ENCODE peak calls at places on chromosomes 7 and 10, in six cellular contexts. T, E, V, J, K and I are unnamed samples. For H3K4me1, the result is how much of the 10 kb centered on the place peaks cover.

GRCh38 chr7:131010714-131011436 is 276.9 kb upstream of the KLF14 start:
- ATAC-seq in T (no peak), E (peak), V (no peak), J (peak), K (no peak), I (peak)

GRCh38 chr7:2821161-2821841 is 22.8 kb downstream of the GNA12 start:
- ATAC-seq in T (peak), E (peak), V (peak), J (peak), K (peak), I (no peak)

GRCh38 chr10:89185658-89186057 is 21.5 kb downstream of the CH25H start:
- ATAC-seq in T (no peak), E (no peak), V (no peak), J (no peak), K (no peak), I (no peak)

GRCh38 chr7:92313055-92313454 is 67.3 kb downstream of the ANKIB1 start:
- ATAC-seq in T (no peak), E (no peak), V (no peak), J (no peak), K (no peak), I (no peak)

GRCh38 chr7:100949931-100950443 is 653 bp downstream of the MUC3A start:
- ATAC-seq in T (no peak), E (no peak), V (peak), J (no peak), K (peak), I (no peak)

GRCh38 chr10:5631936-5632335 is 34.5 kb downstream of the ASB13 start:
- ATAC-seq in T (peak), E (no peak), V (peak), J (peak), K (no peak), I (peak)

GRCh38 chr10:70323143-70323696 is 39.4 kb upstream of the NPFFR1 start:
- ATAC-seq in T (no peak), E (no peak), V (no peak), J (no peak), K (no peak), I (no peak)

GRCh38 chr10:48473704-48474103 is 131.2 kb downstream of the ARHGAP22 start:
- ATAC-seq in T (no peak), E (no peak), V (no peak), J (no peak), K (no peak), I (no peak)

GRCh38 chr10:113605207-113605606 is 52.4 kb downstream of the HABP2 start:
- ATAC-seq in T (no peak), E (no peak), V (no peak), J (no peak), K (no peak), I (no peak)

GRCh38 chr7:100019908-100020307 is 4.5 kb downstream of the ZKSCAN1 start:
- ATAC-seq in T (no peak), E (no peak), V (no peak), J (peak), K (no peak), I (no peak)

GRCh38 chr10:79007843-79008319 is 60.9 kb upstream of the ZMIZ1 start:
- ATAC-seq in T (no peak), E (no peak), V (no peak), J (no peak), K (no peak), I (peak)

GRCh38 chr10:44984671-44985101 is 6.1 kb upstream of the DEPP1 start:
- ATAC-seq in T (no peak), E (no peak), V (no peak), J (no peak), K (no peak), I (no peak)

GRCh38 chr7:47326808-47327207 is 255.1 kb downstream of the TNS3 start:
- ATAC-seq in T (no peak), E (no peak), V (no peak), J (no peak), K (no peak), I (peak)

GRCh38 chr10:113347508-113347907 is 205.3 kb upstream of the HABP2 start:
- ATAC-seq in T (no peak), E (no peak), V (no peak), J (peak), K (no peak), I (no peak)

GRCh38 chr10:14971867-14972448 is 12.8 kb downstream of the MEIG1 start:
- ATAC-seq in T (peak), E (peak), V (peak), J (no peak), K (peak), I (no peak)

GRCh38 chr10:22714524-22715289 is at the start of gene PIP4K2A:
- ATAC-seq in T (peak), E (peak), V (peak), J (peak), K (peak), I (peak)

GRCh38 chr10:97361050-97361901 is 26.7 kb upstream of the FRAT2 start:
- ATAC-seq in T (no peak), E (no peak), V (no peak), J (no peak), K (no peak), I (no peak)

GRCh38 chr10:124596116-124596785 is 134.6 kb downstream of the LHPP start:
- ATAC-seq in T (no peak), E (no peak), V (no peak), J (no peak), K (no peak), I (no peak)

GRCh38 chr7:154433632-154434598 is 381.7 kb downstream of the DPP6 start:
- ATAC-seq in T (no peak), E (no peak), V (no peak), J (no peak), K (no peak), I (no peak)

GRCh38 chr7:141792526-141792925 is 2.5 kb downstream of the TAS2R5 start:
- ATAC-seq in T (no peak), E (no peak), V (no peak), J (no peak), K (no peak), I (no peak)

GRCh38 chr10:99784731-99785441 is 2.4 kb downstream of the ABCC2 start:
- ATAC-seq in T (peak), E (no peak), V (peak), J (no peak), K (peak), I (no peak)

GRCh38 chr7:157318015-157318706 is 18.6 kb upstream of the DNAJB6 start:
- ATAC-seq in T (peak), E (peak), V (peak), J (peak), K (peak), I (peak)

GRCh38 chr7:188727-189500 is 3.5 kb upstream of the FAM20C start:
- ATAC-seq in T (no peak), E (no peak), V (no peak), J (no peak), K (no peak), I (no peak)

GRCh38 chr10:97715259-97715874 is 1.8 kb downstream of the MARVELD1 start:
- ATAC-seq in T (no peak), E (no peak), V (no peak), J (no peak), K (no peak), I (no peak)

GRCh38 chr10:53697038-53697437 is 924.5 kb upstream of the MBL2 start:
- ATAC-seq in T (no peak), E (no peak), V (no peak), J (no peak), K (no peak), I (no peak)

GRCh38 chr7:99822731-99823718 is 4.8 kb upstream of the CYP3A43 start:
- ATAC-seq in T (no peak), E (no peak), V (no peak), J (no peak), K (peak), I (no peak)

GRCh38 chr7:115546790-115547189 is 483.8 kb downstream of the TFEC start:
- ATAC-seq in T (no peak), E (no peak), V (no peak), J (no peak), K (no peak), I (no peak)

GRCh38 chr10:88848499-88848898 is 3.1 kb downstream of the ANKRD22 start:
- ATAC-seq in T (peak), E (peak), V (no peak), J (no peak), K (no peak), I (no peak)

GRCh38 chr7:121244120-121244865 is 84.5 kb upstream of the WNT16 start:
- ATAC-seq in T (no peak), E (no peak), V (no peak), J (no peak), K (no peak), I (no peak)

GRCh38 chr10:69979177-69979576 is 73.5 kb upstream of the MACROH2A2 start:
- ATAC-seq in T (no peak), E (no peak), V (no peak), J (no peak), K (no peak), I (no peak)

GRCh38 chr7:74284781-74285259 is 4.4 kb upstream of the CLIP2 start:
- ATAC-seq in T (peak), E (peak), V (no peak), J (no peak), K (no peak), I (no peak)

GRCh38 chr10:88095291-88095721 is 231.9 kb downstream of the PTEN start:
- ATAC-seq in T (no peak), E (no peak), V (no peak), J (no peak), K (no peak), I (no peak)

GRCh38 chr10:125411724-125412123 is 251.4 kb upstream of the CTBP2 start:
- ATAC-seq in T (no peak), E (no peak), V (no peak), J (no peak), K (no peak), I (no peak)

GRCh38 chr10:75531571-75532031 is 100.2 kb downstream of the LRMDA start:
- ATAC-seq in T (no peak), E (no peak), V (no peak), J (no peak), K (no peak), I (no peak)

GRCh38 chr10:75532253-75532924 is 101.0 kb downstream of the LRMDA start:
- ATAC-seq in T (peak), E (peak), V (no peak), J (no peak), K (no peak), I (no peak)

GRCh38 chr10:75527542-75527941 is 96.1 kb downstream of the LRMDA start:
- ATAC-seq in T (no peak), E (no peak), V (no peak), J (no peak), K (no peak), I (no peak)

GRCh38 chr10:75528392-75528791 is 97.0 kb downstream of the LRMDA start:
- ATAC-seq in T (no peak), E (peak), V (no peak), J (no peak), K (no peak), I (no peak)

DNA sequence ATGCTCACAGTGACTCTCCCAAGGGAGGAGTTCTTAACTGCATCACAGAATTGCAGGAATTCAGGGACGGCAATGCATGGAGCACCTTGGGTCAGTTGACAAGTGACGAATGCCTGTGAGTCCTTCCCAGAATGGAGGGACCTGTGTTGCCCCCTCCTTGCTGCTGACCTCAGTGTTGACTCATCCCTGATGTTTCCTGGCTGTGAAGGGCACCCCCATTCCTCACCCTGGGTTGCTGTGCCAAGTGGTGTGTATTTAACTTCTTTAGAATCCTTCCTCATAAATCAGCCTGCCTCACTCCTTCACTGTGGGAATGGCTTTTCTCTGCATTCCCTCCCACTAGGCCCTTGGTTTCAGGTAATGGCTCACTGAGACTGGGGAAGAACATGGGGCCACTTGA is 98.9 kb downstream of the LRMDA start:
- ATAC-seq in T (peak), E (no peak), V (no peak), J (no peak), K (no peak), I (peak)
- TF ChIP-seq EP300 in T (peak), E (no peak), V (no peak), J (no peak), K (no peak), I (no peak)

DNA sequence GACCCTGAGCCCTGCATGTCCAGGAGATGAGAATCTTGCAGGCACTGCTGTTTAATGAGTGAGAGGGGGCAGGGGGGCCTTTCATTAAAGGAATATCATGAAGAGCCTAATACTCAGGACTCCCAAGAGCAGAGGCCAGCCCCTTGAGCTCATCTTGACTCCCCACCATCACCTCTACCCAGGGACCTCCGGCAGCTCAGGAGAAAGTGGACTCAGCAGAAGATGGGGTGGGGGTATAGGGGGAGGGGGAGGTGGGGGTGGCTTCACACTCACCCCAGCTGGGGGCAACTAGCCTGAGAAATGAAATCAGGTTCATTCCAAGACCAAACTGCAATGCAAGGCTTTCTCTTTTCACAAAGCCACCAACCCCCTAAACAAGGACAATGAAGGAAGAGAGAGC is 575.6 kb upstream of the MKI67 start:
- ATAC-seq in T (no peak), E (no peak), V (no peak), J (no peak), K (no peak), I (no peak)
- TF ChIP-seq POLR2A in T (no peak), E (no peak), V (no peak), J (no peak), K (no peak), I (no peak)

GRCh38 chr7:20509892-20510645 is 105.4 kb upstream of the ABCB5 start:
- ATAC-seq in T (no peak), E (no peak), V (no peak), J (no peak), K (no peak), I (no peak)
- H3K4me1 ChIP-seq in T (under half), E (under half), V (under half), J (under half), K (under half), I (under half)

DNA sequence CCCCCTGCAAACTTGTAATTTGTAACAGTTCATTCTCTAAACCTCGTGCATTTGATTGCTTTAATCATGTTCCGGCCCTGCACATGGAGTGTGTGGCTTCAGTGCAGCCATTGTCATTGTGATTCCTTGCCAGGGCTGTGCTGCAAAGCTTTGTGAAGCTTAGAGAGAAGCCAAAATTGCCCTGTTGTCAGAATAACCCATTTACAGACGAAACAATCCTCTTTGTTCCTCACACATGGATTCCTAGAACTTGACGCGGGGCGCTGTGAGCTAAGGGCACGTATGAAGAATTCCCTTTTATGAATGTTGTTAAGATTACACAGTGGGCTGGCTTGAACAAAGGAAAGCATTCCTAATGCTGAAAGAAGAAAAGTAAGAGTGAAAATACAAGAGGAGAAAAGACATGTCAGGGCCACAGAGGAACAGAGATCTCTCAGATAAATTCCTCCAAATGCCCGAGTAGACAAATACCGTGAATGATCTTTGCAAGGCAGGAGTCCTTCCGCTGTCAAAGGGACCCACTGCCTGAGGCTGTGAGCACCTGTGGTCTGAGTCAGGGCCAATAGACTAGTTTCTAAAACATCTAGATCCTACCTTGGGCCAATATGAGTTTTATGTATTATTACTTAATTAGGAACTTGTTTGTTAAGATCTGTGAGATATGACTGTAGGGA is 205.4 kb upstream of the C7orf33 start:
- ATAC-seq in T (no peak), E (no peak), V (no peak), J (no peak), K (no peak), I (no peak)
- TF ChIP-seq EP300 in T (no peak), E (no peak), V (no peak), J (no peak), K (no peak), I (no peak)

GRCh38 chr7:151247611-151248176 is 800 bp downstream of the SMARCD3 start:
- ATAC-seq in T (peak), E (no peak), V (peak), J (no peak), K (no peak), I (no peak)
- TF ChIP-seq POLR2A in T (no peak), E (no peak), V (no peak), J (no peak), K (no peak), I (no peak)

GRCh38 chr7:137957887-137958286 is 44.0 kb downstream of the CREB3L2 start:
- ATAC-seq in T (no peak), E (no peak), V (no peak), J (no peak), K (no peak), I (peak)
- H3K4me1 ChIP-seq in T (half or more), E (under half), V (half or more), J (under half), K (half or more), I (under half)

GRCh38 chr7:126685596-126685995 is 567.1 kb downstream of the GRM8 start:
- ATAC-seq in T (no peak), E (no peak), V (no peak), J (peak), K (no peak), I (no peak)

GRCh38 chr7:126686474-126686873 is 566.3 kb downstream of the GRM8 start:
- ATAC-seq in T (no peak), E (no peak), V (no peak), J (no peak), K (no peak), I (no peak)

GRCh38 chr7:126690848-126691751 is 561.6 kb downstream of the GRM8 start:
- ATAC-seq in T (no peak), E (no peak), V (no peak), J (peak), K (peak), I (peak)

GRCh38 chr7:126690104-126690503 is 562.6 kb downstream of the GRM8 start:
- ATAC-seq in T (no peak), E (no peak), V (no peak), J (no peak), K (no peak), I (peak)

GRCh38 chr7:126689037-126689436 is 563.7 kb downstream of the GRM8 start:
- ATAC-seq in T (no peak), E (no peak), V (no peak), J (no peak), K (no peak), I (no peak)
- TF ChIP-seq EP300 in T (no peak), E (no peak), V (no peak), J (no peak), K (no peak), I (no peak)